ENCODE peak calls at places on chromosomes 16 and 17, in four cellular contexts. R is tibial artery, P is colonic mucosa, G is esophagus muscularis mucosa. A is an unnamed sample.

GRCh38 chr17:48954300-48954755 is 9.7 kb upstream of the SNF8 start:
- DNase-seq in G (no peak), P (peak; percentile 42), R (no peak), A (no peak)

GRCh38 chr16:50879873-50880695 is 138.2 kb downstream of the CYLD start:
- DNase-seq in P (no peak), G (peak; percentile 88), R (no peak), A (peak; percentile 25)

GRCh38 chr16:27113341-27113841 is 46.7 kb downstream of the C16orf82 start:
- DNase-seq in P (no peak), G (no peak), R (no peak), A (peak; percentile 60)

GRCh38 chr16:67396775-67397450 is 3.6 kb upstream of the TPPP3 start:
- DNase-seq in R (no peak), P (no peak), G (no peak), A (no peak)

GRCh38 chr16:8519643-8520042 is 70.7 kb downstream of the TMEM114 start:
- DNase-seq in P (no peak), R (no peak), G (no peak), A (no peak)

GRCh38 chr16:51538707-51539604 is 387.9 kb upstream of the SALL1 start:
- DNase-seq in R (no peak), G (peak; percentile 86), P (no peak), A (no peak)

GRCh38 chr17:81402530-81402941 is 7.3 kb downstream of the BAHCC1 start:
- DNase-seq in P (no peak), R (no peak), G (no peak), A (no peak)

GRCh38 chr17:7961436-7961835 is 29.4 kb downstream of the CNTROB start:
- DNase-seq in P (no peak), G (no peak), R (no peak), A (no peak)

GRCh38 chr17:45096141-45096540 is 35.0 kb downstream of the NMT1 start:
- DNase-seq in G (no peak), P (no peak), R (no peak), A (no peak)

GRCh38 chr17:27569257-27569722 is 61.7 kb upstream of the LGALS9 start:
- DNase-seq in P (no peak), R (no peak), G (no peak), A (no peak)

GRCh38 chr17:29590979-29591736 is 1.7 kb upstream of the GIT1 start:
- DNase-seq in P (no peak), R (peak; percentile 63), G (no peak), A (no peak)

GRCh38 chr16:58011652-58012051 is 10.4 kb downstream of the USB1 start:
- DNase-seq in P (no peak), G (no peak), R (no peak), A (no peak)

GRCh38 chr16:72921106-72921505 is 126.8 kb downstream of the ZFHX3 start:
- DNase-seq in R (no peak), G (no peak), P (no peak), A (no peak)

GRCh38 chr16:54506691-54507090 is 220.1 kb upstream of the IRX3 start:
- DNase-seq in P (no peak), R (no peak), G (no peak), A (no peak)

GRCh38 chr17:36602924-36603384 is 1.6 kb downstream of the MRM1 start:
- DNase-seq in G (no peak), P (peak; percentile 73), R (peak; percentile 43), A (no peak)

GRCh38 chr16:69301187-69301586 is 10.0 kb upstream of the VPS4A start:
- DNase-seq in P (no peak), R (no peak), G (no peak), A (peak; percentile 9)

GRCh38 chr16:29837833-29838232 is 17.6 kb downstream of the MVP start:
- DNase-seq in P (no peak), G (no peak), R (no peak), A (no peak)

GRCh38 chr16:88285514-88285822 is 97.3 kb upstream of the ZNF469 start:
- DNase-seq in P (no peak), R (no peak), G (no peak), A (no peak)

GRCh38 chr16:2178321-2179106 is 17.9 kb downstream of the CASKIN1 start:
- DNase-seq in R (no peak), G (no peak), P (peak; percentile 45), A (no peak)

GRCh38 chr17:60968266-60968665 is 290.6 kb downstream of the BCAS3 start:
- DNase-seq in R (no peak), G (no peak), P (no peak), A (no peak)

GRCh38 chr16:87499189-87499486 is 6.3 kb upstream of the ZCCHC14 start:
- DNase-seq in G (no peak), R (no peak), P (no peak), A (no peak)

GRCh38 chr16:86882586-86883280 is 304.4 kb downstream of the FOXL1 start:
- DNase-seq in G (no peak), P (no peak), R (peak; percentile 28), A (no peak)

GRCh38 chr16:22300427-22301071 is 3.3 kb downstream of the POLR3E start:
- DNase-seq in P (peak; percentile 62), R (no peak), G (no peak), A (no peak)

GRCh38 chr17:79002796-79003593 is 6.6 kb downstream of the CANT1 start:
- DNase-seq in G (no peak), P (peak; percentile 25), R (no peak), A (no peak)

DNA sequence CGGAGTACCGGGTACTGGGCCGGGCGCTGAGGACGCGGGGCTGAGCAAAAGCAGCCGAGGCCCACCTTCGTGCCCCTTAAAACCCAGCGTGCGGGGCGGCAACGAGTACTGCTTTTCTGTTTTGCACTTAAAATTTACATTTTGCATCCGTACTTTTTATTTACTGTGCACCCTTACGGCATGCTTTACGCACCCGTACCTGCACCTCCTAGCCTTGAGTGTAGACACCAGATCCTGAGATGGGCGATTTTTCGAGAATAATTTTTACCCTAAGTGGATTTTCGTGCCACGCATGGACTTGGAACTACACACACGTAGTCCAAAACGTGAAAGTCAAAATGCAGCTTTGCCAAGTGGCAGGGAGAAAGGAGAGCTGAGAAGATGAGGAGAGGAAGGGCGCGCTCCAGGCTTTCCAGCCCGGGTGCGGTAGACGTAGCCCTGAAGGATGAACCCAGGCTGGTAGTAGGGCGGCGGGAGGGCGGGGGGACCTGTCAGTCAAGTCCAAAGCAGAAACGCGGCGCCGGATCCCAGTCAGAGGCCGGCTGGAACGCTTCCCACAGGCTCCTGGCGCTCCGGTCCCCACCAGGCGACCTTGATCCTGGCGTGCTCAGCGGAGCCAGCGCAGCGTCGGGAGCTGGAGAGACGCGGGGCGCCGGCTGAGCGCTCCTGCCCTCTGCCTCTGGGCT is 1.2 kb upstream of the CBLN1 start:
- DNase-seq in R (no peak), G (peak; percentile 91), P (peak; percentile 35), A (no peak)
- H3K4me3 ChIP-seq in R (peak overlapping the region; percentile 29), G (peak overlapping the region; percentile 65), P (peak overlapping the region; percentile 44), A (peak overlapping the region; percentile 37)

GRCh38 chr17:76544916-76545365 is 5.1 kb downstream of the PRCD start:
- DNase-seq in G (no peak), R (no peak), P (no peak), A (no peak)
- H3K4me1 ChIP-seq in G (peaks cover 57% of the 10 kb centered on the region), R (peaks cover 10% of the 10 kb centered on the region), P (no peaks in the 10 kb centered on the region), A (peaks cover 51% of the 10 kb centered on the region)

GRCh38 chr17:39195568-39196160 is 1.8 kb downstream of the CACNB1 start:
- DNase-seq in R (peak; percentile 60), G (no peak), P (no peak), A (no peak)
- H3K4me3 ChIP-seq in R (peak overlapping the region; percentile 95), G (peak overlapping the region; percentile 80), P (no peak overlapping the region), A (no peak overlapping the region)

GRCh38 chr17:58335779-58336455 is 7.3 kb upstream of the TSPOAP1 start:
- DNase-seq in G (no peak), P (no peak), R (no peak), A (no peak)
- H3K4me1 ChIP-seq in G (peaks cover 6% of the 10 kb centered on the region), P (no peaks in the 10 kb centered on the region), R (peaks cover 16% of the 10 kb centered on the region), A (peaks cover 43% of the 10 kb centered on the region)

GRCh38 chr17:19537116-19537515 is 3.5 kb downstream of the SLC47A1 start:
- DNase-seq in P (no peak), R (no peak), G (no peak), A (no peak)

GRCh38 chr17:19533036-19533717 is 477 bp upstream of the SLC47A1 start:
- DNase-seq in R (no peak), P (no peak), G (no peak), A (no peak)

GRCh38 chr17:19533718-19534561 is at the start of gene SLC47A1:
- DNase-seq in R (no peak), P (no peak), G (no peak), A (no peak)

GRCh38 chr17:19531780-19532501 is 1.7 kb upstream of the SLC47A1 start:
- DNase-seq in G (no peak), R (no peak), P (no peak), A (no peak)

DNA sequence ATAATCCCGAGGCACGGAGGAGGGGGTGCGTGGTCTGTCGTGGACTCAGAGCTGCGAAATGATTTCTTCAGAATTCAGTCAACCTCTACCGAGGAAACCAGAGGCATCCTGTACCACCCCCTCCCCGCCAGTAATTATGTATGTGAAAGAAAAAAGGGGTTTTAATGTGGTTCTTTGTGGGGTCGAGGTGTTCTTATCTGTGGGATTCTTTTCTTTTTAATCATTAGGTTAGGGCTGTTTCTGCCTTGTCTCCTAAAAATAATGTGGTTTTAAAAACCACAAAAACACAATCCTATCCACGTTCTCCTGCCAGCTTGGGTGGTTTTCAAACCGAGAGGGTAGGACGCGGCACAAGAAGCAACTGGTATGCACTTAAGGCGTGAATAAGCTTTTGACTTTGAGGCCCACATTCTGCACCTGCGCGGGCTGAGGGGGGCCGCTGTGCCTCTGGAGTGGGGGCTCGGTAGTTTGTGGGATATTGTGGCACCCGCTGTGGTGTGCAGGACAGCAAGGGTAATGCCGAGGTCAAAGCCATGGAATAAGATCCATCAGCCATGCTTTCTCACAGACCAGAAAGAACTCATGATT is 1.0 kb downstream of the SLC47A1 start:
- DNase-seq in P (no peak), R (no peak), G (no peak), A (no peak)
- H3K4me3 ChIP-seq in P (peak overlapping the region; percentile 45), R (peak overlapping the region; percentile 61), G (peak overlapping the region; percentile 58), A (peak overlapping the region; percentile 62)

GRCh38 chr17:77472837-77473214 is 332.1 kb downstream of the SEC14L1 start:
- DNase-seq in R (no peak), P (no peak), G (no peak), A (no peak)
- H3K4me1 ChIP-seq in R (peaks cover 76% of the 10 kb centered on the region), P (peaks cover 25% of the 10 kb centered on the region), G (peaks cover 91% of the 10 kb centered on the region), A (peaks cover 85% of the 10 kb centered on the region)

GRCh38 chr17:68016838-68017237 is 18.7 kb upstream of the KPNA2 start:
- DNase-seq in G (no peak), P (no peak), R (no peak), A (no peak)

GRCh38 chr17:68020451-68020779 is 15.1 kb upstream of the KPNA2 start:
- DNase-seq in G (no peak), R (no peak), P (no peak), A (no peak)

GRCh38 chr17:68019336-68019674 is 16.2 kb upstream of the KPNA2 start:
- DNase-seq in R (no peak), P (no peak), G (no peak), A (no peak)

GRCh38 chr17:68019675-68020450 is 15.7 kb upstream of the KPNA2 start:
- DNase-seq in G (peak; percentile 99), P (peak; percentile 98), R (peak; percentile 95), A (no peak)

GRCh38 chr17:68021963-68022362 is 13.6 kb upstream of the KPNA2 start:
- DNase-seq in R (no peak), P (no peak), G (no peak), A (no peak)
- H3K4me3 ChIP-seq in R (no peak overlapping the region), P (no peak overlapping the region), G (no peak overlapping the region), A (no peak overlapping the region)

DNA sequence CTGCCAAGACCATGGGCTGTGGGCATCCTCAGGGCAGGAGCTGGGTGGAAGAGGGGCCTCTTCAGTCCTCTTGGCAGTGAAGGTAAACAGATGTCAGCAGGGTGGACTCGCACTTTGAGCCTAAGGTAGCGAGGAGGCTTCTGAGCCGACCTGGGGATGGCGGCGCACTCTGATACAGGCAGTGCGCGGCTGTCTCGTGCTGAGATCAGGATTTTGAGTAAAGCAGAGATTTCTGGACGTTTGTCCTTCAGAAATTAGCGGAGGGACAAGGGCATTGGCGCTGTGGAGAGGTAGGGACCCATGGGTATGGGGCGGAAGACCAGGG is 6.8 kb downstream of the RAB40C start:
- DNase-seq in P (no peak), R (no peak), G (no peak), A (no peak)
- H3K4me1 ChIP-seq in P (peaks cover 21% of the 10 kb centered on the region), R (peaks cover 21% of the 10 kb centered on the region), G (no peaks in the 10 kb centered on the region), A (peaks cover 47% of the 10 kb centered on the region)